ENCODE peak calls at places on chromosomes 16 and 17, in four cellular contexts. P is fibroblast of gingiva; T is tibial artery; H is activated CD4-positive, alpha-beta T cell treated with anti-CD3 and anti-CD28 coated beads, Interleukin-2, amount 50 U/mL, for 1 hour. F is an unnamed sample.
A peak's percentile ranks its signal among the peaks of the same experiment; 100 is the strongest.

GRCh38 chr17:80236911-80237310 is 16.7 kb downstream of the SLC26A11 start:
- DNase-seq in T (no peak), H (no peak), P (no peak), F (no peak)

GRCh38 chr17:42142371-42142896 is 12.4 kb downstream of the RAB5C start:
- DNase-seq in H (no peak), P (peak; percentile 76), T (no peak), F (no peak)

GRCh38 chr17:48593840-48594411 is 347 bp upstream of the HOXB5 start:
- DNase-seq in T (no peak), H (peak; percentile 82), P (peak; percentile 10), F (peak; percentile 84)

GRCh38 chr17:81909231-81909630 is 2.0 kb downstream of the PCYT2 start:
- DNase-seq in H (no peak), P (no peak), T (no peak), F (no peak)

GRCh38 chr16:23556881-23557778 is at the start of the genes EARS2 and UBFD1:
- DNase-seq in P (peak; percentile 98), T (peak; percentile 99), H (peak; percentile 90), F (peak; percentile 99)

GRCh38 chr16:87235810-87236515 is 81.2 kb downstream of the C16orf95 start:
- DNase-seq in H (no peak), P (no peak), T (peak; percentile 52), F (peak; percentile 22)

GRCh38 chr17:50452627-50453300 is 15.9 kb downstream of the CHAD start:
- DNase-seq in P (peak; percentile 16), T (no peak), H (no peak), F (peak; percentile 38)

GRCh38 chr16:31204871-31205666 is 2.5 kb upstream of the PYCARD start:
- DNase-seq in T (no peak), P (no peak), H (no peak), F (no peak)

GRCh38 chr16:53946745-53947386 is 242.9 kb downstream of the FTO start:
- DNase-seq in T (no peak), P (no peak), H (no peak), F (no peak)

GRCh38 chr16:23081675-23082119 is 67.6 kb downstream of the USP31 start:
- DNase-seq in H (no peak), T (no peak), P (peak; percentile 82), F (no peak)

GRCh38 chr17:15334266-15334665 is 7.1 kb downstream of the TEKT3 start:
- DNase-seq in H (no peak), P (no peak), T (no peak), F (no peak)

GRCh38 chr17:75181608-75182318 is 996 bp downstream of the SUMO2 start:
- DNase-seq in P (no peak), H (peak; percentile 29), T (peak; percentile 67), F (peak; percentile 55)

GRCh38 chr16:67183-67791 is 5.1 kb downstream of the RHBDF1 start:
- DNase-seq in P (no peak), H (no peak), T (no peak), F (no peak)

GRCh38 chr17:52025231-52025630 is 133.3 kb downstream of the CA10 start:
- DNase-seq in H (no peak), P (no peak), T (no peak), F (no peak)

GRCh38 chr16:85329059-85329812 is 217.0 kb upstream of the CIBAR2 start:
- DNase-seq in T (no peak), P (no peak), H (no peak), F (peak; percentile 53)

GRCh38 chr16:76450890-76451289 is 173.7 kb downstream of the CNTNAP4 start:
- DNase-seq in H (no peak), T (no peak), P (no peak), F (no peak)

GRCh38 chr17:1907818-1908698 is 78.3 kb downstream of the RPA1 start:
- DNase-seq in P (peak; percentile 38), H (peak; percentile 11), T (no peak), F (no peak)

GRCh38 chr16:11291021-11291716 is 10.0 kb upstream of the PRM1 start:
- DNase-seq in T (no peak), H (no peak), P (no peak), F (no peak)

GRCh38 chr16:46689492-46690280 is at the start of gene ORC6:
- DNase-seq in T (peak; percentile 98), H (peak; percentile 97), P (peak; percentile 94), F (peak; percentile 97)

GRCh38 chr17:62690168-62690897 is 62.9 kb downstream of the MRC2 start:
- DNase-seq in T (no peak), H (no peak), P (no peak), F (no peak)

GRCh38 chr16:12763517-12763916 is 40.2 kb downstream of the CPPED1 start:
- DNase-seq in P (no peak), T (no peak), H (no peak), F (no peak)

GRCh38 chr17:50127661-50128361 is 2.1 kb downstream of the SAMD14 start:
- DNase-seq in H (no peak), T (no peak), P (no peak), F (no peak)

GRCh38 chr16:56353054-56353921 is 72.1 kb downstream of the AMFR start:
- DNase-seq in T (peak; percentile 57), H (no peak), P (no peak), F (no peak)

F was measured in NAMALWA.